ENCODE peak calls at places on chromosome 11, in ten cellular contexts. G is AG04450, J is choroid plexus epithelial cell, L is cardiac fibroblast, U is heart left ventricle, T is HFFc6, A is upper lobe of right lung, N is uterus, C is cardiac muscle cell, M is dorsolateral prefrontal cortex. I is an unnamed sample.

GRCh38 chr11:57903441-57904123 is 120.1 kb upstream of the OR9Q1 start:
- DNase-seq in M (peak; percentile 76), A (no peak), G (no peak), U (no peak), N (no peak), L (peak; percentile 12), C (no peak), J (no peak), T (no peak), I (no peak)

GRCh38 chr11:61533401-61533800 is 24.9 kb downstream of the LRRC10B start:
- DNase-seq in M (no peak), L (no peak), A (no peak), G (no peak), N (no peak), J (no peak), T (no peak), C (no peak), U (no peak), I (no peak)

GRCh38 chr11:66617148-66617814 is 851 bp downstream of the RBM14 start:
- DNase-seq in L (peak; percentile 64), J (no peak), N (no peak), G (no peak), A (peak; percentile 92), C (peak; percentile 68), T (peak; percentile 32), M (peak; percentile 68), U (no peak), I (no peak)

GRCh38 chr11:70111269-70112016 is 33.3 kb downstream of the ANO1 start:
- DNase-seq in J (peak; percentile 61), U (peak; percentile 82), G (peak; percentile 27), C (peak; percentile 67), A (no peak), T (peak; percentile 45), M (no peak), L (peak; percentile 60), N (no peak), I (peak; percentile 38)

GRCh38 chr11:91997178-91997577 is 227.4 kb upstream of the FAT3 start:
- DNase-seq in N (no peak), G (no peak), L (no peak), A (no peak), C (no peak), J (no peak), M (no peak), U (no peak), T (no peak), I (no peak)

GRCh38 chr11:34189191-34189590 is 83.8 kb downstream of the NAT10 start:
- DNase-seq in T (no peak), C (no peak), M (no peak), L (no peak), U (no peak), N (no peak), G (no peak), J (no peak), A (no peak), I (no peak)

GRCh38 chr11:100785148-100785983 is 98.3 kb downstream of the ARHGAP42 start:
- DNase-seq in C (peak; percentile 69), N (no peak), U (no peak), A (no peak), L (no peak), G (no peak), M (no peak), T (no peak), J (no peak), I (no peak)

GRCh38 chr11:110128161-110128560 is 35.0 kb downstream of the ZC3H12C start:
- DNase-seq in J (peak; percentile 82), M (no peak), G (no peak), A (no peak), T (no peak), L (peak; percentile 45), N (no peak), U (no peak), C (peak; percentile 42), I (no peak)

GRCh38 chr11:3060436-3061025 is 3.3 kb upstream of the CARS1 start:
- DNase-seq in L (no peak), C (no peak), J (no peak), G (no peak), M (peak; percentile 37), T (no peak), N (no peak), U (no peak), A (no peak), I (no peak)

GRCh38 chr11:3057069-3057963 is at the start of gene CARS1:
- DNase-seq in M (peak; percentile 97), A (peak; percentile 98), L (peak; percentile 94), G (peak; percentile 86), T (peak; percentile 93), C (peak; percentile 97), U (peak; percentile 98), N (peak; percentile 95), J (peak; percentile 95), I (peak; percentile 97)

GRCh38 chr11:3055881-3056280 is 1.3 kb downstream of the CARS1 start:
- DNase-seq in T (no peak), U (no peak), C (no peak), G (no peak), N (no peak), L (no peak), A (no peak), J (no peak), M (peak; percentile 27), I (no peak)

GRCh38 chr11:3056296-3057068 is 741 bp downstream of the CARS1 start:
- DNase-seq in N (no peak), G (no peak), M (peak; percentile 52), C (no peak), U (no peak), A (no peak), J (no peak), L (no peak), T (no peak), I (no peak)

DNA sequence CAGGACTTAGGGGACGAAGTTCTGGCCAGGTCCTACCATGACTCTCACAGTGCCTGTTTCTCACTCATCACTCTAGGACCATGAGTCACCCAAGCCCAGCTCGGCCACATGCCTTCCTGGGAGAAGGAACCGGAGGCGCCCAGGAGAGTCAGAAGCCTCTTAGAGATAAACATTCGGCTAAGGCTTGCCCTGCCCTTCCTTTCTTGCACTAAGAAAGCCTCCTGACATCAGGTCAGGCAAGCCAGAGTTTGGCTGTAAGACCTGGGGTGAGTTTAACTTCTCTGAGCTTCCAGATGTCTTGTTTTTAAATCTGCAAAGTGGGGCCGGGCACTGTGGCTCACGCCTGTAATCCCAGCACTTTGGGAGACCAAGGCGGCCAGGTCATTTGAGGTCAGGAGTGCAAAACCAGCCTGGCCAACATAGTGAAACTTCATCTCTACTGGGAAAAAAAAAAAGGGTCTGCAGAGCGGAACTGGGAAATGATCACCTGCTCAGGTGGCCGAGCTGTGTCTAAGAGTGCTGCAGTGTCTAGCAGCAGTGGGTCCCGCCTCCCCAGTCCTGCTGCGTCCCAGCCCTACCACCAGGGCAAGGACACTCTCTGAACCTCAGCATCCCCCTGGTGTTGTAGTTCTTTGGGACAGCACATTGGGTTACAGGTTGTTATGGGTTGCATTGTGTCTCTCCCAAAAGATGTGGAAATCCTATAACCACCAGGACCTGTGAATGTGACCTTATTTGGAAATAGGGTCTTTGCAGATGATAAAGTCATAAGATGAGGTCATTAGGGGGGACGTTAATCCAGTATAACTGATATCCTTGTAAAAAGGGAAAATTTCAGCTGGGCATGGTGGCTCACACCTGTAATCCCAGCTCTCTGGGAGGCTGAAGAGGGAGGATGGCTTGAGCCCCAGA is 1.8 kb upstream of the CARS1 start:
- DNase-seq in N (no peak), A (no peak), G (peak; percentile 70), M (no peak), L (peak; percentile 93), T (peak; percentile 88), C (peak; percentile 71), J (peak; percentile 90), U (no peak), I (no peak)
- TF ChIP-seq CTCF in N (no peak), A (no peak), G (peak; percentile 15), M (no peak), L (peak; percentile 21), T (peak; percentile 52), C (no peak), J (peak; percentile 9), U (no peak), I (no peak)

DNA sequence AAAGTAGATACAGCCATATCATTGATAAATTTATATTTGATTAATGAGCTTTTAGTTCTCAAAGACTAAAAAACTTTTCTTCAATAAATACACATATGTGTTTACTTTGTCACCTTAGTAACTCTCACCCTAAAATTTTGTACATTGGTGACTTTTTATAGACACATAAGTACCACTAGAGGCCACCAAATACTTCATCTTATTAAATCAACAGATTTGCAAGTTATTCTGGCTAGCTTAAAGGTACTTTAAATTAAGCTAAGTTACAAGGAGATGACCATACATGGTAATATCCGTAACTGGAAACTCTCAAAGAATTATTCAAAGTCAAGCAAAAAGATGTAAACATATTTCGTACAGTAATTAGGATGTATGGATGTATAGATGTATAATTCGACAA is 112.2 kb downstream of the SBF2 start:
- DNase-seq in A (no peak), U (no peak), C (peak; percentile 71), J (peak; percentile 77), L (peak; percentile 71), N (no peak), M (no peak), G (no peak), T (peak; percentile 66), I (no peak)
- TF ChIP-seq CTCF in A (peak; percentile 22), U (no peak), C (peak; percentile 40), J (peak; percentile 44), L (no peak), N (no peak), M (no peak), G (peak; percentile 19), T (peak; percentile 76), I (peak; percentile 15)

GRCh38 chr11:12411806-12412727 is 34.7 kb downstream of the PARVA start:
- DNase-seq in A (no peak), J (peak; percentile 86), T (peak; percentile 93), C (peak; percentile 91), L (peak; percentile 84), U (no peak), M (no peak), N (peak; percentile 80), G (peak; percentile 85), I (peak; percentile 86)

GRCh38 chr11:12411395-12411794 is 34.0 kb downstream of the PARVA start:
- DNase-seq in U (no peak), A (no peak), M (no peak), N (no peak), J (no peak), C (no peak), L (no peak), G (no peak), T (no peak), I (no peak)

GRCh38 chr11:12409621-12410005 is 32.2 kb downstream of the PARVA start:
- DNase-seq in U (no peak), T (peak; percentile 10), L (no peak), N (no peak), J (peak; percentile 58), G (no peak), A (no peak), C (peak; percentile 51), M (no peak), I (no peak)

GRCh38 chr11:12408156-12408770 is 30.9 kb downstream of the PARVA start:
- DNase-seq in J (no peak), N (no peak), T (no peak), A (no peak), L (no peak), M (no peak), C (no peak), G (no peak), U (no peak), I (no peak)

GRCh38 chr11:12410006-12410728 is 32.8 kb downstream of the PARVA start:
- DNase-seq in N (peak; percentile 71), A (no peak), L (peak; percentile 57), C (peak; percentile 88), M (no peak), U (no peak), J (peak; percentile 60), T (peak; percentile 62), G (no peak), I (no peak)
- TF ChIP-seq CTCF in N (no peak), A (peak; percentile 7), L (peak; percentile 25), C (no peak), M (no peak), U (no peak), J (peak; percentile 33), T (peak; percentile 71), G (peak; percentile 11), I (no peak)

GRCh38 chr11:116842117-116842516 is 4.7 kb upstream of the APOA1 start:
- DNase-seq in A (no peak), N (no peak), J (no peak), G (no peak), T (no peak), C (no peak), U (no peak), L (no peak), M (no peak), I (no peak)

GRCh38 chr11:116838321-116839084 is 1.1 kb upstream of the APOA1 start:
- DNase-seq in C (no peak), L (no peak), U (no peak), A (no peak), M (peak; percentile 9), J (no peak), T (no peak), N (no peak), G (no peak), I (no peak)

GRCh38 chr11:116842909-116843308 is 5.5 kb upstream of the APOA1 start:
- DNase-seq in G (no peak), M (no peak), L (no peak), C (no peak), N (no peak), U (no peak), J (no peak), A (no peak), T (no peak), I (no peak)

GRCh38 chr11:116840746-116841296 is 3.4 kb upstream of the APOA1 start:
- DNase-seq in L (no peak), J (no peak), N (no peak), M (no peak), G (no peak), T (no peak), C (peak; percentile 12), A (no peak), U (no peak), I (no peak)

DNA sequence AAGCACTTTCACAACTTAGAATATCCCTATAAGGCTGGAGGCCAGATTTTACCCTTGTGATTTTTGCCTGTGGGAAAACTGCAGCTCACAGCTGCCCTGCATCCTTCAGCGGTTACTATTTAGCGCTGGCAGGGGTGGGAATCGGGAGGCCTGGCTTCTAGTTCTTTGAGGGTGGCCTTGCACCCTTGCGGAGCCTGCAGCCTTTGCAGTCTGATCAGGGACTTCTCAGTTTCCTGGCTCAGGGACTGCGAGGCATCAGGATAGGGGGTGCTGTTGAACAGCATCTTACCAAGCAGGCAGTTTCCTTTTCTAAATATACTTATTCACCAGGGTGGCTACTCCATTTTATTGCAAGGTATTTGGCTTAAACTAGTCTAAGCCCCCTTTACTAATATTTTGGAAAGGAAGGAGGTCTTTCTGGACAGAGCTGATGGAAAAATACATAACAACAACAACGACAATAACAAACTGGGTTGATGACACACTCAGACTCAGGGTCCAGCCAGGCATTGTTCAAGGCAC is 2.9 kb upstream of the APOA1 start:
- DNase-seq in G (no peak), C (peak; percentile 58), M (no peak), A (no peak), T (no peak), J (peak; percentile 54), L (peak; percentile 39), N (no peak), U (no peak), I (no peak)
- TF ChIP-seq CTCF in G (peak; percentile 40), C (peak; percentile 53), M (peak; percentile 27), A (peak; percentile 22), T (peak; percentile 59), J (peak; percentile 58), L (peak; percentile 39), N (no peak), U (peak; percentile 15), I (no peak)

I was measured in glutamatergic neuron.